ENCODE peak calls at places on chromosomes 12 and 14, in eight cellular contexts. F is fibroblast of lung, S is neural progenitor cell, M is mesenchymal stem cell, L is neuronal stem cell, C is SK-N-SH, J is PC-3, A is IMR-90. P is an unnamed sample.

GRCh38 chr12:47741340-47741703 is 16.0 kb upstream of the ENDOU start:
- DNase-seq in F (peak), S (no peak), M (peak), L (no peak), C (peak), J (peak), A (no peak), P (no peak)

GRCh38 chr12:94056419-94057158 is 91.8 kb upstream of the PLXNC1 start:
- DNase-seq in F (no peak), S (no peak), M (no peak), L (no peak), C (no peak), J (no peak), A (no peak), P (no peak)

GRCh38 chr12:57487055-57487596 is 742 bp upstream of the MARS1 start:
- DNase-seq in F (no peak), S (no peak), M (no peak), L (no peak), C (no peak), J (no peak), A (no peak), P (no peak)

GRCh38 chr12:120247621-120248030 is 17.9 kb downstream of the PXN start:
- DNase-seq in F (peak), S (no peak), M (peak), L (no peak), C (no peak), J (peak), A (peak), P (no peak)

GRCh38 chr12:102300824-102301461 is 103.3 kb upstream of the PMCH start:
- DNase-seq in F (peak), S (peak), M (peak), L (no peak), C (peak), J (peak), A (peak), P (peak)

GRCh38 chr14:101903111-101903561 is 61.2 kb upstream of the DYNC1H1 start:
- DNase-seq in F (no peak), S (no peak), M (no peak), L (no peak), C (no peak), J (no peak), A (no peak), P (no peak)

GRCh38 chr12:108342985-108343384 is 3.9 kb upstream of the CMKLR1 start:
- DNase-seq in F (no peak), S (no peak), M (no peak), L (no peak), C (no peak), J (no peak), A (no peak), P (no peak)

GRCh38 chr12:72271401-72271740 is 799 bp upstream of the TRHDE start:
- DNase-seq in F (peak), S (peak), M (peak), L (peak), C (peak), J (no peak), A (peak), P (peak)

GRCh38 chr12:62849398-62849797 is 85.6 kb downstream of the PPM1H start:
- DNase-seq in F (no peak), S (no peak), M (no peak), L (no peak), C (no peak), J (no peak), A (no peak), P (no peak)

GRCh38 chr12:73185403-73185802 is 913.2 kb downstream of the TRHDE start:
- DNase-seq in F (no peak), S (no peak), M (no peak), L (no peak), C (no peak), J (no peak), A (no peak), P (no peak)

GRCh38 chr12:52878507-52879393 is 26.1 kb downstream of the KRT8 start:
- DNase-seq in F (no peak), S (no peak), M (no peak), L (no peak), C (no peak), J (no peak), A (no peak), P (no peak)
- H3K4me2 ChIP-seq in F (no peak), S (peak), M (peak), L (peak), C (peak), J (peak), A (no peak), P (peak)

GRCh38 chr12:123660328-123660727 is 10.6 kb upstream of the TCTN2 start:
- DNase-seq in F (peak), S (no peak), M (peak), L (no peak), C (no peak), J (peak), A (peak), P (no peak)
- H3K9ac ChIP-seq in F (no peak), S (no peak), M (peak), L (no peak), C (peak), J (peak), A (no peak), P (no peak)

GRCh38 chr12:13147688-13148531 is 44.4 kb upstream of the GSG1 start:
- DNase-seq in F (no peak), S (no peak), M (no peak), L (no peak), C (no peak), J (peak), A (no peak), P (no peak)
- H3K4me2 ChIP-seq in F (no peak), S (no peak), M (no peak), L (no peak), C (no peak), J (no peak), A (no peak), P (no peak)

GRCh38 chr12:32893008-32893407 is 3.6 kb downstream of the PKP2 start:
- DNase-seq in F (no peak), S (peak), M (peak), L (no peak), C (no peak), J (no peak), A (no peak), P (no peak)
- H3K9ac ChIP-seq in F (no peak), S (no peak), M (no peak), L (no peak), C (no peak), J (no peak), A (no peak), P (no peak)

GRCh38 chr14:100408350-100409015 is 85.3 kb downstream of the SLC25A47 start:
- DNase-seq in F (peak), S (no peak), M (peak), L (no peak), C (no peak), J (peak), A (peak), P (peak)
- H3K4me2 ChIP-seq in F (no peak), S (no peak), M (no peak), L (no peak), C (no peak), J (peak), A (no peak), P (no peak)

GRCh38 chr12:66848967-66849366 is 170.1 kb upstream of the GRIP1 start:
- DNase-seq in F (no peak), S (no peak), M (no peak), L (no peak), C (no peak), J (no peak), A (no peak), P (no peak)

GRCh38 chr12:66851134-66851533 is 172.3 kb upstream of the GRIP1 start:
- DNase-seq in F (no peak), S (no peak), M (no peak), L (no peak), C (no peak), J (no peak), A (no peak), P (no peak)
- H3K9ac ChIP-seq in F (no peak), S (no peak), M (no peak), L (no peak), C (no peak), J (no peak), A (no peak), P (no peak)

DNA sequence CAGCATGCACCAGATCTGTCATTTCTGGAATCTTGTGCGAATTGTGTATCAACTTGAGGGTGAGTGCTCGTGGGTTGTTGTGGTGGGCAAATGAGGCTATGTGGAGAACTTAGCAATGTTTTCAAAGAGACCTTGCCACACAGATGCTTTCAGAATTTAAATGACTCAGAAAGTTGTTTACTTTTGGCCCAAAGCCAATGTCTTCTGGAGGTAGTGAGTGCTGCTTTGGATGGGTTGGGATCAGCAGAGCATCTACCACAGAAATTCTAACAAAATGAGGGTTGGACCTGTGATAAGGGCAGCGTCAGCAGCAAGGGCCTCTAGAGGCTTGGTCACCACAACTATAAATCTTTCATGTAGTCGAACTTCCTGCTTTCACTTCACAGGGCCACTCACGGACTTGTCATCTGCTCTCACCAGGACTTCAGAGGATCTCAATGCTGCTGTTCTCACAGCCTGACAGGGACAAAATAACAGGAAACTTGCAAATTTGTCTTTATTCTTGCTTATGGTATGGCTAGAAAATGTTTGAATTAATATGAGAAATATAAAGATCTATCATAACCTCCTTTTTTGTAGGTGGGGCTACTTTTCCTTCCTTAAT is 111.4 kb downstream of the DACT1 start:
- DNase-seq in F (peak), S (no peak), M (peak), L (no peak), C (no peak), J (peak), A (peak), P (peak)
- H3K4me2 ChIP-seq in F (peak), S (no peak), M (peak), L (no peak), C (peak), J (peak), A (peak), P (peak)

GRCh38 chr14:105700622-105701288 is 174.4 kb downstream of the TMEM121 start:
- DNase-seq in F (no peak), S (no peak), M (no peak), L (no peak), C (no peak), J (peak), A (no peak), P (no peak)

GRCh38 chr14:105689722-105690121 is 163.3 kb downstream of the TMEM121 start:
- DNase-seq in F (no peak), S (no peak), M (no peak), L (no peak), C (no peak), J (no peak), A (no peak), P (no peak)

GRCh38 chr14:105690671-105691070 is 164.3 kb downstream of the TMEM121 start:
- DNase-seq in F (no peak), S (no peak), M (no peak), L (no peak), C (no peak), J (no peak), A (no peak), P (no peak)

GRCh38 chr14:105694961-105695360 is 168.6 kb downstream of the TMEM121 start:
- DNase-seq in F (no peak), S (no peak), M (no peak), L (no peak), C (no peak), J (no peak), A (no peak), P (no peak)
- H3K9ac ChIP-seq in F (no peak), S (no peak), M (no peak), L (no peak), C (no peak), J (no peak), A (no peak), P (no peak)

GRCh38 chr12:3185260-3185870 is 108.2 kb downstream of the TSPAN9 start:
- DNase-seq in F (peak), S (no peak), M (no peak), L (no peak), C (no peak), J (no peak), A (no peak), P (no peak)
- H3K4me2 ChIP-seq in F (no peak), S (no peak), M (no peak), L (no peak), C (peak), J (no peak), A (no peak), P (no peak)

DNA sequence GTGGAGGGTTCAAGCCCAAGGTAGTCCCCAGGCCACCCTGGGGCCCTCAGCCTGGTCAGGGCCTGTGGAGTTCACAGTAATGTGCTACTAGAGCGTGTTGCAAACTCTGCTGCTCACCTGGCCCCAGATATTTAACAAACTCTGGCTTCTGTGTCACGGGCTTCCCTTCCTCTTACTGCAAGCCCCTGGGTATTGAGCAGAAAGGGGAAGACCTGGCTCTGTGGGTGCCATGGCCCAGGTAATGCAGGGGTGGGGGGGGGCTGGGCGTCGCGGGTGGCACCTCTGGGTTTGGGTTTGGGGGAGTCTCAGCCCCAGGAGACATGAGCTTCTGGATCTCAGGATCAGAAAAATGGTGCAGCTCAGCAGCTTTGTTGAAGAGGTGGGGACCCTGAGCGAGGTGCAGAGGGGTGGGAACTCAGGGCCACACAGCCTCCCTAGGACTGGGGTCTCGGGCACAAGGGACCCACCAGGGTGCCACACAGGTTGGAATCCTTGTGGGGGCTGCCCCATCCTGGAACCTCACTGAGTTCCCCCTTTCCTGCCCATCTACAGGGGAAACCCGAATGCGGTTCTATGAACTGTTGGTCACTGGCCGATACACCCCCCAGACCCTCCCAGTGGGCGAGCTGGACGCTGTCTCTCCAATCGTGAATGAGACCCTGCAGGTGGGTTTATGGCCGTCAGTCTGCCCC is 4.0 kb downstream of the SETD1B start:
- DNase-seq in F (no peak), S (no peak), M (no peak), L (no peak), C (no peak), J (no peak), A (no peak), P (no peak)
- H3K9ac ChIP-seq in F (no peak), S (no peak), M (peak), L (no peak), C (no peak), J (no peak), A (no peak), P (no peak)